ENCODE peak calls at places on chromosome 12, in five cellular contexts. One of them, this sample, is unnamed. For H3K9me3, the result is how much of the 10 kb centered on the place peaks cover.

GRCh38 chr12:93521225-93521854 is 51.1 kb upstream of the SOCS2 start:
- DNase-seq in GM12878: no peak
- DNase-seq in K562: peak
- DNase-seq in H1: no peak
- DNase-seq in HepG2: no peak
- DNase-seq in this sample: no peak

GRCh38 chr12:85516667-85517325 is 236.8 kb downstream of the ALX1 start:
- DNase-seq in H1: no peak
- DNase-seq in HepG2: no peak
- DNase-seq in GM12878: no peak
- DNase-seq in K562: no peak
- DNase-seq in this sample: no peak

GRCh38 chr12:45671254-45671653 is 58.3 kb upstream of the ARID2 start:
- DNase-seq in H1: no peak
- DNase-seq in GM12878: no peak
- DNase-seq in K562: no peak
- DNase-seq in HepG2: no peak
- DNase-seq in this sample: no peak

GRCh38 chr12:6927999-6928702 is 392 bp downstream of the ATN1 start:
- DNase-seq in HepG2: no peak
- DNase-seq in GM12878: no peak
- DNase-seq in H1: no peak
- DNase-seq in K562: peak
- DNase-seq in this sample: no peak

GRCh38 chr12:6074979-6075585 is 49.4 kb downstream of the VWF start:
- DNase-seq in GM12878: no peak
- DNase-seq in HepG2: no peak
- DNase-seq in H1: no peak
- DNase-seq in K562: no peak
- DNase-seq in this sample: no peak

GRCh38 chr12:116559330-116560080 is at the start of gene MAP1LC3B2:
- DNase-seq in GM12878: peak
- DNase-seq in HepG2: peak
- DNase-seq in K562: peak
- DNase-seq in H1: no peak
- DNase-seq in this sample: peak

GRCh38 chr12:54431911-54432814 is 13.1 kb upstream of the ITGA5 start:
- DNase-seq in H1: no peak
- DNase-seq in GM12878: no peak
- DNase-seq in K562: peak
- DNase-seq in HepG2: no peak
- DNase-seq in this sample: no peak

GRCh38 chr12:8037046-8037663 is 4.6 kb downstream of the FOXJ2 start:
- DNase-seq in H1: no peak
- DNase-seq in K562: no peak
- DNase-seq in HepG2: no peak
- DNase-seq in GM12878: no peak
- DNase-seq in this sample: no peak

GRCh38 chr12:112340983-112341840 is 41.0 kb downstream of the HECTD4 start:
- DNase-seq in GM12878: no peak
- DNase-seq in H1: no peak
- DNase-seq in K562: no peak
- DNase-seq in HepG2: no peak
- DNase-seq in this sample: no peak

GRCh38 chr12:53070901-53071492 is 8.2 kb downstream of the SPRYD3 start:
- DNase-seq in HepG2: no peak
- DNase-seq in K562: no peak
- DNase-seq in H1: no peak
- DNase-seq in GM12878: no peak
- DNase-seq in this sample: no peak

GRCh38 chr12:67482751-67483661 is 165.5 kb upstream of the DYRK2 start:
- DNase-seq in H1: no peak
- DNase-seq in GM12878: peak
- DNase-seq in K562: no peak
- DNase-seq in HepG2: no peak
- DNase-seq in this sample: no peak

GRCh38 chr12:13404111-13404628 is 207.6 kb downstream of the EMP1 start:
- DNase-seq in H1: no peak
- DNase-seq in GM12878: no peak
- DNase-seq in HepG2: no peak
- DNase-seq in K562: no peak
- DNase-seq in this sample: no peak

GRCh38 chr12:132395192-132395907 is 66.0 kb upstream of the GALNT9 start:
- DNase-seq in GM12878: no peak
- DNase-seq in K562: no peak
- DNase-seq in H1: no peak
- DNase-seq in HepG2: no peak
- DNase-seq in this sample: no peak

GRCh38 chr12:123139926-123140674 is 10.8 kb downstream of the PITPNM2 start:
- DNase-seq in GM12878: no peak
- DNase-seq in H1: no peak
- DNase-seq in K562: no peak
- DNase-seq in HepG2: peak
- DNase-seq in this sample: no peak

GRCh38 chr12:85029456-85029855 is 6.6 kb downstream of the TSPAN19 start:
- DNase-seq in H1: no peak
- DNase-seq in K562: no peak
- DNase-seq in HepG2: peak
- DNase-seq in GM12878: no peak
- DNase-seq in this sample: peak

GRCh38 chr12:5262885-5263284 is 169.0 kb upstream of the NTF3 start:
- DNase-seq in GM12878: no peak
- DNase-seq in HepG2: no peak
- DNase-seq in K562: no peak
- DNase-seq in H1: no peak
- DNase-seq in this sample: no peak

GRCh38 chr12:32568241-32568640 is 110.9 kb upstream of the DNM1L start:
- DNase-seq in HepG2: peak
- DNase-seq in H1: no peak
- DNase-seq in K562: no peak
- DNase-seq in GM12878: no peak
- DNase-seq in this sample: peak

DNA sequence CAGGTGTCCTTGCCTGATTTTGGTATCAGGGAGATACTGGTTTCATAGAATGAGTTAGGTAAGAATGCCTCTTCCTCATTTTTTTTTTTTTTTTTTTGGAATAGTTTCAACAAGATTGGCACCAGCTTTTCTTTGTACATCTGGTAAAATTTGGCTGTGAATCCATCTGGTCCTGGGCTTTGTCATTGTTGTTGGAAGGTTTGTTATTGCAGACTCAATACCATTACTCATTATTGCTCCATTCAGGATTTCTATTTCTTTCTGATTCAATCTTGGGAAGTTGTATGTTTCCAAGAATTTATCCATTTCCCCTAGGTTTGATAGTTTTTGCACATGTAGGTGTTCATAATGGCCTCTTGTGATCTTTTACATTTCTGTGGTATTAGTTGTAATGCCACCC is 126.0 kb upstream of the KITLG start:
- DNase-seq in HepG2: no peak
- DNase-seq in GM12878: no peak
- DNase-seq in K562: no peak
- DNase-seq in H1: no peak
- DNase-seq in this sample: no peak
- H3K9me3 ChIP-seq in HepG2: under half
- H3K9me3 ChIP-seq in GM12878: under half
- H3K9me3 ChIP-seq in K562: under half
- H3K9me3 ChIP-seq in H1: under half
- H3K9me3 ChIP-seq in this sample: under half

GRCh38 chr12:104414581-104415305 is 42.0 kb upstream of the CHST11 start:
- DNase-seq in K562: peak
- DNase-seq in HepG2: no peak
- DNase-seq in H1: peak
- DNase-seq in GM12878: no peak
- DNase-seq in this sample: peak
- TF ChIP-seq ATF3 in K562: no peak
- TF ChIP-seq ATF3 in HepG2: no peak
- TF ChIP-seq ATF3 in H1: no peak
- TF ChIP-seq ATF3 in GM12878: no peak
- TF ChIP-seq ATF3 in this sample: no peak

GRCh38 chr12:128459067-128459466 is 192.1 kb downstream of the TMEM132C start:
- DNase-seq in GM12878: no peak
- DNase-seq in HepG2: no peak
- DNase-seq in H1: peak
- DNase-seq in K562: no peak
- DNase-seq in this sample: no peak

GRCh38 chr12:128455849-128456248 is 188.9 kb downstream of the TMEM132C start:
- DNase-seq in GM12878: no peak
- DNase-seq in H1: no peak
- DNase-seq in HepG2: no peak
- DNase-seq in K562: no peak
- DNase-seq in this sample: no peak

GRCh38 chr12:128463881-128464280 is 196.9 kb downstream of the TMEM132C start:
- DNase-seq in H1: no peak
- DNase-seq in HepG2: no peak
- DNase-seq in GM12878: no peak
- DNase-seq in K562: no peak
- DNase-seq in this sample: no peak

DNA sequence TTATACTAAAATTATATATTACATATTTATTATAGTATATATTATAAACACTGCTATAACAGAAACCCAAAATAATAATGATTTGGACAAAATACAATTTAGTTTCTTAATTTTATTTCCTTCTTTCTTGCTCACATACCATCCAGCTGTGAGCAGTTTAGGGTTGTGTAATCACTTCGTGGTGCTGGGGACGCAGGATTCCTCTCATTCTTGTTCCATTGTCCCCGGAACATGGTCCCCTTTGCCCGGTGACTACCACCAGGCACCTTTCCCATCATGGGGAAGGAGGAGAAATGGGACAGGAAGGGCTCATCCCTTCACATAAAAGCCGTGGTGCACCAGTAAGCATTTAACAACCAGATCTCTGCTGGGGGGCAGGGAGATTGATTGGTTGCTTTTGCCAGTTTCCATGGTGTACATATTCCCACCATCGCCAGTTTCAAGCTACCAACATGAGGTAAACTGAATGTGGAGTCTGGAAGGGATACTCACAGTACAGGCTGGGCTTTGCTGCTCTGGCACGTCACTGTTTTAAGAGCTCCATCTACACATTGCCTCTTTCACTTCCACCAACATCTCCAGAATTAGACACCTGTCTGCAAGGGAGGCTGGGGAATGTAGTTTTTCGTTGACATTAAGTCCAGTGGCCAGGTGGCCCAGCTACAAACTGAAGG is 191.5 kb downstream of the TMEM132C start:
- DNase-seq in GM12878: no peak
- DNase-seq in K562: no peak
- DNase-seq in H1: no peak
- DNase-seq in HepG2: no peak
- DNase-seq in this sample: no peak
- H3K9me3 ChIP-seq in GM12878: under half
- H3K9me3 ChIP-seq in K562: under half
- H3K9me3 ChIP-seq in H1: under half
- H3K9me3 ChIP-seq in HepG2: under half
- H3K9me3 ChIP-seq in this sample: under half

GRCh38 chr12:120914794-120915193 is 10.6 kb upstream of the SPPL3 start:
- DNase-seq in H1: no peak
- DNase-seq in K562: no peak
- DNase-seq in HepG2: no peak
- DNase-seq in GM12878: no peak
- DNase-seq in this sample: no peak

GRCh38 chr12:120917748-120918147 is 13.6 kb upstream of the SPPL3 start:
- DNase-seq in H1: no peak
- DNase-seq in K562: no peak
- DNase-seq in GM12878: no peak
- DNase-seq in HepG2: no peak
- DNase-seq in this sample: no peak

GRCh38 chr12:120916561-120916960 is 12.4 kb upstream of the SPPL3 start:
- DNase-seq in GM12878: no peak
- DNase-seq in H1: no peak
- DNase-seq in K562: no peak
- DNase-seq in HepG2: no peak
- DNase-seq in this sample: no peak

GRCh38 chr12:120922279-120922678 is 18.1 kb upstream of the SPPL3 start:
- DNase-seq in K562: no peak
- DNase-seq in GM12878: no peak
- DNase-seq in H1: no peak
- DNase-seq in HepG2: no peak
- DNase-seq in this sample: no peak

DNA sequence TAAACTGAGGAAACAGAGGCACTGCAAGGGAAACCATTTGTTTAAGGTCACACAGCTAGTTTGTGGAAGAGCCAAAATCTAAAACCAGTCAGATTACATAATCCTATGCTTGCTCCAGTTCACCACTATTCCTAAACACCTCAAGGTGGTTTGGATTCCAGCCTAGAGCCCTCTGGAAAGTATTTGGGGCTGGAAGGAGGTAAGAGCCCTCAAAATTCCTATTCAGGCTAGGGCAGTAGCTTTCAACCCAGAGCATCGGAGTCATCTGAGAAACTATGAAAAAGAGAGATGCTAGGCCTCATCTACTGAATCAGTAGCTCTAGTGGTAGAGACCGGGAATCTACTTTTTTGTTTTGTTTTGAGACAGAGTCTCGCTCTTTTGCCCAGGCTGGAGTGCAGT is 16.0 kb upstream of the SPPL3 start:
- DNase-seq in K562: no peak
- DNase-seq in HepG2: no peak
- DNase-seq in GM12878: no peak
- DNase-seq in H1: no peak
- DNase-seq in this sample: no peak
- TF ChIP-seq ATF3 in K562: no peak
- TF ChIP-seq ATF3 in HepG2: no peak
- TF ChIP-seq ATF3 in GM12878: no peak
- TF ChIP-seq ATF3 in H1: no peak
- TF ChIP-seq ATF3 in this sample: no peak

DNA sequence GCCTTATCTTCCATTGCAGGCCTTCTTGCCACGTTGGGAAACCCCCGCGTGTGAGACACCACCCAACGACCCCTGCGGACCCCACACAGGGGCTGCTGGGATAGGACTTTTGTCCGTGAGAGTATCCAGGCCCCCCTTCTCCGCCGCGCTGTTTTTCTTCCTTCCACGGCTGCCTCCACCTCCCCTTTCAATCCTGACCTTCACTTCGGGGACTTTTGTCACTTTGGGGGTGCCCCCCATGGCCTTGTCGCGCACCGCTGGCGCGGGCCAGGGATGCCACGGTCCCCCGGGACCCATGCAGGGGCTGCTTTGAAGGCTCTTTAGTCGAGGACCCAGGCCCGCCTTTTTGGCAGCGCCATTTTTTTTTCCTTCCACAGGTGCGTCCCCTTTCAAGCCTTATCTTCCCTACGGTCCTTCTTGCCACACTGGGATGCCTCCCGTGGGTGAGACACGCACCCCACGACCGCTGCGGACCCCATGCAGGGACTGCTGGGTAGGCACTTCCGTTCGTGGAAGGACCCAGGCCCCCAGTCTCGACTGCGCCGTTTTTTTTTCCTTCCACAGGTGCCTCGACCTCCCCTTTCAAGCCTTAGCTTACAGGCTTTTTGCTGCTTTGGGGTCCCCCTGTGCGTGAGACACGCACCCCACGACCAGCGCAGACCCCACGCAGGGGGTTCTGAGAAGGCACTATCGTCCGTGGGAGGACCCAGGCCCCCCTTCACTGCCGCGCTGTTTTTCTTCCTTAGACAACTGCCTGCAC is 267.3 kb downstream of the ALG10 start:
- DNase-seq in H1: no peak
- DNase-seq in K562: no peak
- DNase-seq in HepG2: no peak
- DNase-seq in GM12878: no peak
- DNase-seq in this sample: no peak
- H3K9me3 ChIP-seq in H1: half or more
- H3K9me3 ChIP-seq in K562: under half
- H3K9me3 ChIP-seq in HepG2: under half
- H3K9me3 ChIP-seq in GM12878: under half
- H3K9me3 ChIP-seq in this sample: under half